ENCODE peak calls at places on chromosomes 12 and 14, in four cellular contexts. G, I, N and Z are unnamed samples.
A peak's percentile ranks its signal among the peaks of the same experiment; 100 is the strongest.

GRCh38 chr12:55931317-55931779 is 386 bp downstream of the DGKA start:
- DNase-seq in I (peak; percentile 50), N (no peak), G (no peak), Z (no peak)

GRCh38 chr14:102317564-102318248 is 1.8 kb upstream of the ZNF839 start:
- DNase-seq in G (no peak), I (peak; percentile 41), N (no peak), Z (no peak)

GRCh38 chr12:49276304-49277290 is 11.7 kb downstream of the TUBA1C start:
- DNase-seq in I (no peak), G (no peak), N (no peak), Z (no peak)

GRCh38 chr14:103418508-103418818 is 33.2 kb downstream of the MARK3 start:
- DNase-seq in G (no peak), N (no peak), I (peak; percentile 91), Z (no peak)

GRCh38 chr14:72941286-72941985 is 15.2 kb downstream of the DCAF4 start:
- DNase-seq in G (no peak), N (no peak), I (no peak), Z (no peak)

GRCh38 chr12:69392146-69392928 is 32.8 kb downstream of the YEATS4 start:
- DNase-seq in G (no peak), N (no peak), I (peak; percentile 55), Z (no peak)

GRCh38 chr14:41541333-41541732 is 65.3 kb upstream of the LRFN5 start:
- DNase-seq in I (no peak), N (no peak), G (no peak), Z (no peak)

GRCh38 chr12:89376202-89376529 is 23.9 kb upstream of the DUSP6 start:
- DNase-seq in N (no peak), I (no peak), G (no peak), Z (no peak)

GRCh38 chr12:123984903-123985302 is 11.9 kb downstream of the ZNF664 start:
- DNase-seq in G (no peak), I (no peak), N (no peak), Z (no peak)

GRCh38 chr12:6182279-6182898 is 17.8 kb upstream of the CD9 start:
- DNase-seq in I (peak; percentile 77), G (no peak), N (no peak), Z (no peak)

GRCh38 chr12:50887191-50887590 is 44.5 kb downstream of the TMPRSS12 start:
- DNase-seq in I (no peak), G (no peak), N (no peak), Z (no peak)

GRCh38 chr12:24780969-24781368 is 167.9 kb downstream of the BCAT1 start:
- DNase-seq in N (no peak), I (peak; percentile 42), G (peak; percentile 13), Z (peak; percentile 30)

GRCh38 chr12:109651596-109651995 is 62.0 kb upstream of the FAM222A start:
- DNase-seq in G (no peak), N (no peak), I (no peak), Z (no peak)

GRCh38 chr12:45553204-45553603 is 176.3 kb upstream of the ARID2 start:
- DNase-seq in G (no peak), N (no peak), I (no peak), Z (no peak)

GRCh38 chr14:100670017-100670974 is 56.4 kb upstream of the DLK1 start:
- DNase-seq in N (no peak), I (no peak), G (no peak), Z (no peak)

GRCh38 chr12:94289551-94290312 is 141.4 kb downstream of the PLXNC1 start:
- DNase-seq in G (peak; percentile 45), I (peak; percentile 80), N (no peak), Z (no peak)

GRCh38 chr12:55823419-55823818 is 5.6 kb downstream of the ORMDL2 start:
- DNase-seq in N (no peak), G (no peak), I (no peak), Z (no peak)

GRCh38 chr12:45216297-45216982 is 545 bp downstream of the ANO6 start:
- DNase-seq in I (peak; percentile 73), G (no peak), N (peak; percentile 45), Z (peak; percentile 36)

GRCh38 chr12:109631236-109632150 is 57.9 kb downstream of the MVK start:
- DNase-seq in G (no peak), I (no peak), N (no peak), Z (no peak)

GRCh38 chr12:21499765-21500164 is 1.7 kb downstream of the RECQL start:
- DNase-seq in I (no peak), N (no peak), G (no peak), Z (no peak)

GRCh38 chr14:40199101-40199500 is 766.9 kb upstream of the FBXO33 start:
- DNase-seq in G (no peak), I (no peak), N (no peak), Z (no peak)

GRCh38 chr14:40197344-40197743 is 765.1 kb upstream of the FBXO33 start:
- DNase-seq in I (no peak), G (no peak), N (no peak), Z (no peak)
- H3K4me3 ChIP-seq in I (no peak overlapping the region), G (no peak overlapping the region), N (no peak overlapping the region), Z (no peak overlapping the region)

GRCh38 chr12:132329739-132330548 is 555 bp upstream of the GALNT9 start:
- DNase-seq in G (no peak), I (no peak), N (peak; percentile 11), Z (no peak)
- H3K4me3 ChIP-seq in G (no peak overlapping the region), I (no peak overlapping the region), N (no peak overlapping the region), Z (no peak overlapping the region)

GRCh38 chr14:105014631-105015030 is 6.3 kb downstream of the CDCA4 start:
- DNase-seq in G (no peak), I (no peak), N (no peak), Z (no peak)
- H3K4me3 ChIP-seq in G (peak overlapping the region; percentile 6), I (no peak overlapping the region), N (no peak overlapping the region), Z (no peak overlapping the region)

GRCh38 chr14:49984419-49984818 is 91.5 kb downstream of the ARF6 start:
- DNase-seq in I (no peak), N (no peak), G (no peak), Z (no peak)

GRCh38 chr14:49986344-49987014 is 93.6 kb downstream of the ARF6 start:
- DNase-seq in G (no peak), I (peak; percentile 60), N (no peak), Z (no peak)

GRCh38 chr14:49982082-49982481 is 89.2 kb downstream of the ARF6 start:
- DNase-seq in N (no peak), I (peak; percentile 60), G (no peak), Z (no peak)

GRCh38 chr14:49980027-49980426 is 87.1 kb downstream of the ARF6 start:
- DNase-seq in G (no peak), I (no peak), N (no peak), Z (no peak)

GRCh38 chr14:49982522-49982951 is 89.7 kb downstream of the ARF6 start:
- DNase-seq in G (peak; percentile 84), N (no peak), I (peak; percentile 94), Z (no peak)
- H3K4me3 ChIP-seq in G (no peak overlapping the region), N (no peak overlapping the region), I (peak overlapping the region; percentile 51), Z (no peak overlapping the region)

DNA sequence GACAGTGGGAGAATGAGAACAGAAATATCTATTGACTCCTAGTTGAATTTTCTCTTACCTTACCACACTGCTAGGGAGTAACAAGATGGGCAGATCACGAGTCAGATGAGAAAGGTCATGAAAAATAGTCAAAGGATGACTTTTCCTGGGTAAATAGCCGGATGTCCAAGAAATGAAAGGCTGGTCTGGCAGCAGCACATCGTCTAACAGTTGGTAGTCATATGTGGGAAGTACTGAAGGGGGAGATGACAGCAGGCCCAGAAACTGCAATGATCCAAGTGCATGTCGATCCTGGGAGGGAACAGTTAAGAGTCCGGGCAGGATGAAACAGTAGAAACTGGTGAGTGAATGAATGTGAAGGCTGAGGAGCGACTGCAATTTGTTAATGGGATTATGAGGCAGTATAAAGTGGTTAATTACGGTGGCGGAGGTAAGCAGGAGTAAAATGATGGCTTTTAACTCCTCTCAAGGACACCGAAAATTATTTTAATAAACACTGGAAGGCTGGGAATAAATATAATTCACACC is 1.2 kb upstream of the ERC1 start:
- DNase-seq in G (peak; percentile 22), I (peak; percentile 88), N (peak; percentile 21), Z (no peak)
- H3K4me3 ChIP-seq in G (peak overlapping the region; percentile 74), I (peak overlapping the region; percentile 74), N (peak overlapping the region; percentile 87), Z (peak overlapping the region; percentile 71)

GRCh38 chr12:131990980-131991305 is 41.2 kb downstream of the EP400 start:
- DNase-seq in I (no peak), N (no peak), G (no peak), Z (no peak)
- H3K4me3 ChIP-seq in I (no peak overlapping the region), N (no peak overlapping the region), G (no peak overlapping the region), Z (no peak overlapping the region)

GRCh38 chr12:119883234-119883633 is 6.1 kb upstream of the CIT start:
- DNase-seq in I (no peak), N (no peak), G (no peak), Z (no peak)

GRCh38 chr12:119876761-119877638 is at the start of gene CIT:
- DNase-seq in I (peak; percentile 98), G (peak; percentile 90), N (peak; percentile 96), Z (peak; percentile 95)

GRCh38 chr12:119877639-119877948 is 474 bp upstream of the CIT start:
- DNase-seq in I (no peak), G (no peak), N (no peak), Z (no peak)
- H3K4me3 ChIP-seq in I (peak overlapping the region; percentile 95), G (peak overlapping the region; percentile 98), N (peak overlapping the region; percentile 78), Z (peak overlapping the region; percentile 53)

DNA sequence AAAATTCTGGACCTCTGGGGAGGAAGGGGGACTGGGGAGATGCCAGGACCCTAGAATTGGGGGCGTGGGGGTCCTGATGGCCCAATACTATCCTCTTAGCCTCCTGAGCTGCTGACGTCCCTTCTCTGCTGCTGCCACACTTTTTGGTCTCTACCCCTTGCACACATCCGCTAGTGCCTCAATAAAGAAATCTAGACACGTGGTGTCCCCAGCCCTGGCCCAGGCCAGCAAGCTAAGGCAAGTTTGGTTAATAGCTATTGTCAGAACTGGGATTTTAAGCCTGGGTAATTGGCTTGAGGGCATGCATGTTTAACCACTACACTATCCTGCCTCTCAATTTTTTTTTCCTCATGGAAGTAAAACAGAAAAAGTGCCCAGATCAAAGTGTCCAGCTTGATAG is 962 bp downstream of the OAS2 start:
- DNase-seq in I (no peak), N (no peak), G (no peak), Z (no peak)
- H3K4me3 ChIP-seq in I (peak overlapping the region; percentile 73), N (no peak overlapping the region), G (no peak overlapping the region), Z (no peak overlapping the region)

GRCh38 chr12:133108150-133108549 is 21.9 kb downstream of the ZNF891 start:
- DNase-seq in G (no peak), I (no peak), N (no peak), Z (no peak)

GRCh38 chr12:133106253-133106652 is 23.8 kb downstream of the ZNF891 start:
- DNase-seq in N (no peak), I (peak; percentile 5), G (no peak), Z (no peak)

GRCh38 chr12:133107121-133107520 is 23.0 kb downstream of the ZNF891 start:
- DNase-seq in N (no peak), G (no peak), I (no peak), Z (no peak)

GRCh38 chr12:133105620-133106019 is 24.5 kb downstream of the ZNF891 start:
- DNase-seq in N (no peak), G (no peak), I (peak; percentile 1), Z (no peak)
- H3K4me3 ChIP-seq in N (no peak overlapping the region), G (no peak overlapping the region), I (peak overlapping the region; percentile 21), Z (no peak overlapping the region)

GRCh38 chr14:99389171-99389826 is 91.4 kb downstream of the SETD3 start:
- DNase-seq in G (no peak), I (peak; percentile 57), N (peak; percentile 51), Z (no peak)
- H3K4me3 ChIP-seq in G (no peak overlapping the region), I (no peak overlapping the region), N (no peak overlapping the region), Z (no peak overlapping the region)